ENCODE peak calls at places on chromosomes 11 and 22, in six cellular contexts. B is stimulated activated naive CD4-positive, alpha-beta T cell; Q is anterior cingulate cortex; J is NCI-H460; U is astrocyte of the spinal cord; G is nucleus accumbens. I is an unnamed sample.
A peak's percentile ranks its signal among the peaks of the same experiment; 100 is the strongest.

GRCh38 chr11:35563413-35564245 is 38.2 kb upstream of the PAMR1 start:
- DNase-seq in B (no peak), Q (no peak), J (no peak), U (no peak), G (no peak), I (no peak)

GRCh38 chr11:66967670-66968425 is 7.3 kb upstream of the C11orf86 start:
- DNase-seq in B (no peak), Q (no peak), J (no peak), U (peak; percentile 88), G (no peak), I (no peak)

GRCh38 chr22:48959496-48959895 is 868.2 kb downstream of the BRD1 start:
- DNase-seq in B (no peak), Q (no peak), J (no peak), U (no peak), G (no peak), I (no peak)

GRCh38 chr22:31681625-31682345 is 19.8 kb upstream of the PISD start:
- DNase-seq in B (no peak), Q (no peak), J (no peak), U (peak; percentile 76), G (no peak), I (no peak)

GRCh38 chr11:2825261-2825885 is 60.2 kb downstream of the CDKN1C start:
- DNase-seq in B (no peak), Q (no peak), J (no peak), U (peak; percentile 69), G (no peak), I (peak; percentile 89)

GRCh38 chr11:114496915-114497314 is 57.6 kb downstream of the REXO2 start:
- DNase-seq in B (no peak), Q (no peak), J (no peak), U (no peak), G (no peak), I (no peak)

GRCh38 chr11:127925430-127925829 is 661.9 kb downstream of the ETS1 start:
- DNase-seq in B (no peak), Q (no peak), J (no peak), U (peak; percentile 23), G (no peak), I (no peak)

GRCh38 chr11:94787798-94788197 is 19.6 kb downstream of the AMOTL1 start:
- DNase-seq in B (no peak), Q (no peak), J (no peak), U (no peak), G (no peak), I (no peak)

GRCh38 chr11:28566643-28567042 is 458.5 kb downstream of the METTL15 start:
- DNase-seq in B (no peak), Q (peak; percentile 13), J (peak; percentile 99), U (peak; percentile 97), G (no peak), I (peak; percentile 37)